ENCODE peak calls at places on chromosomes 6 and 20, in four cellular contexts. A, W, K and G are unnamed samples.

GRCh38 chr6:157215702-157216101 is 107.6 kb downstream of the TMEM242 start:
- DNase-seq in A (no peak), W (no peak), K (no peak), G (no peak)

GRCh38 chr20:973785-974194 is 28.3 kb downstream of the RSPO4 start:
- DNase-seq in A (no peak), W (peak), K (no peak), G (peak)

GRCh38 chr20:48433178-48433577 is 394.6 kb downstream of the PREX1 start:
- DNase-seq in A (no peak), W (no peak), K (no peak), G (no peak)

GRCh38 chr6:159002432-159003160 is 2.6 kb upstream of the RSPH3 start:
- DNase-seq in A (no peak), W (no peak), K (no peak), G (no peak)

GRCh38 chr6:22149501-22150490 is 147.0 kb downstream of the PRL start:
- DNase-seq in A (no peak), W (no peak), K (no peak), G (no peak)

GRCh38 chr20:33667245-33668086 is 723 bp downstream of the ACTL10 start:
- DNase-seq in A (peak), W (peak), K (no peak), G (no peak)

GRCh38 chr6:99614430-99615161 is 8.0 kb downstream of the PRDM13 start:
- DNase-seq in A (no peak), W (no peak), K (no peak), G (no peak)

GRCh38 chr6:34389034-34389433 is 3.4 kb downstream of the NUDT3 start:
- DNase-seq in A (no peak), W (no peak), K (no peak), G (no peak)

GRCh38 chr6:39053016-39053595 is 4.5 kb downstream of the GLP1R start:
- DNase-seq in A (no peak), W (no peak), K (no peak), G (no peak)

GRCh38 chr20:45069261-45069660 is 31.7 kb downstream of the KCNS1 start:
- DNase-seq in A (no peak), W (no peak), K (no peak), G (no peak)

GRCh38 chr20:43188861-43189613 is 669 bp downstream of the PTPRT start:
- DNase-seq in A (no peak), W (no peak), K (no peak), G (no peak)

GRCh38 chr6:42777126-42777822 is 4.6 kb upstream of the BICRAL start:
- DNase-seq in A (no peak), W (peak), K (no peak), G (no peak)

GRCh38 chr6:42778072-42778471 is 3.8 kb upstream of the BICRAL start:
- DNase-seq in A (no peak), W (no peak), K (no peak), G (no peak)

GRCh38 chr6:42781811-42782688 is at the start of gene BICRAL:
- DNase-seq in A (peak), W (peak), K (no peak), G (peak)

GRCh38 chr6:42781546-42781810 is 374 bp upstream of the BICRAL start:
- DNase-seq in A (no peak), W (no peak), K (no peak), G (no peak)

DNA sequence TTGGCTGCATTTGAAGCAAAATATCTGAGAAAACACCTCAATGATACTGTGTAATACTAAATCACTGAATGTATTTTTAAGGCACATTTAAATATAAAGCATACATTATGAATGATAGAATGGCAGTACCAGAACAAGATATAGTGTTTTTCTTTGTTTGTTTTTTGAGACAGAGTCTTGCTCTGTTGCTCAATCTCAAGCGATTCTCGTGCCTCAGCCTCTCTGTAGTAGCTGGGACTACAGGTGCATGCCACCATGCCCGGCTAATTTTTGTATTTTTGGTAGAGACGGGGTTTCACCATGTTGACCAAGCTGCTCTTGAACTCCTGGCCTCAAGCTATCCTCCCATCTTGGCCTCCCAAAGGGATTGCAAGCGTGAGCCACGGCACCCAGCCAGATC is 2.3 kb upstream of the BICRAL start:
- DNase-seq in A (no peak), W (no peak), K (no peak), G (no peak)
- TF ChIP-seq CTCF in A (no peak), W (no peak), K (no peak), G (no peak)

DNA sequence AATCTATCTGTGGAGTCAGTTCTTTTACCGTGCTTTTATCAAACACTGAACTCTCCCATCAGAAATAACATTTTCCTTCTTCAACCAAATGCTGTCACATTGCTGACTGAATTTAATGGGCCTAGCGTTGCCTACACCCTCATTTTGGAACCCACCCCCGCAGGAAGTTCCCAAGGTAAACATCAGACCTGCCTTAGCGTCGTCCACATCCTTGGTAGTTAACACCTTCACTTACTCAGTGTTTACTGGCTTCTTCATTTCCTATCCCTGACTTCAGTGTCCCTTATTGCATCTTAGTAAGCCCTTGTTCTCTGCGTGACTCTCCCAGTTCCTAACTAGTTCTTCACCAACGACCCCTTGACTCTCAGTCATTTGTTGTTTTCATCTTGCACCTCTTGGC is 491.4 kb upstream of the SOX4 start:
- DNase-seq in A (no peak), W (no peak), K (no peak), G (no peak)
- TF ChIP-seq CTCF in A (no peak), W (no peak), K (no peak), G (no peak)

GRCh38 chr20:18258126-18258860 is 30.0 kb upstream of the ZNF133 start:
- DNase-seq in A (no peak), W (no peak), K (no peak), G (no peak)
- TF ChIP-seq CTCF in A (no peak), W (no peak), K (no peak), G (no peak)

GRCh38 chr6:154510144-154510905 is at the start of gene CNKSR3:
- DNase-seq in A (peak), W (peak), K (peak), G (peak)
- TF ChIP-seq CTCF in A (peak), W (peak), K (no peak), G (no peak)

GRCh38 chr6:17842014-17842776 is 135.5 kb upstream of the NUP153 start:
- DNase-seq in A (no peak), W (no peak), K (no peak), G (no peak)
- TF ChIP-seq CTCF in A (no peak), W (no peak), K (no peak), G (no peak)

GRCh38 chr6:51854347-51854746 is 233.1 kb downstream of the PKHD1 start:
- DNase-seq in A (no peak), W (no peak), K (no peak), G (no peak)

GRCh38 chr6:51857134-51857533 is 230.3 kb downstream of the PKHD1 start:
- DNase-seq in A (no peak), W (no peak), K (no peak), G (no peak)

GRCh38 chr6:51856508-51856907 is 230.9 kb downstream of the PKHD1 start:
- DNase-seq in A (no peak), W (no peak), K (no peak), G (no peak)

GRCh38 chr6:51854876-51855275 is 232.5 kb downstream of the PKHD1 start:
- DNase-seq in A (no peak), W (no peak), K (no peak), G (no peak)

GRCh38 chr6:51855310-51856082 is 231.9 kb downstream of the PKHD1 start:
- DNase-seq in A (peak), W (peak), K (no peak), G (peak)
- TF ChIP-seq CTCF in A (peak), W (peak), K (peak), G (peak)

GRCh38 chr6:136952714-136953260 is 30.7 kb downstream of the SLC35D3 start:
- DNase-seq in A (no peak), W (no peak), K (no peak), G (no peak)

GRCh38 chr6:136958168-136958567 is 36.1 kb downstream of the SLC35D3 start:
- DNase-seq in A (no peak), W (no peak), K (no peak), G (no peak)

GRCh38 chr6:136955123-136955522 is 33.0 kb downstream of the SLC35D3 start:
- DNase-seq in A (no peak), W (no peak), K (no peak), G (no peak)

GRCh38 chr6:136959471-136959891 is 37.4 kb downstream of the SLC35D3 start:
- DNase-seq in A (peak), W (no peak), K (no peak), G (no peak)

GRCh38 chr6:136956590-136957573 is 34.8 kb downstream of the SLC35D3 start:
- DNase-seq in A (no peak), W (no peak), K (no peak), G (no peak)
- TF ChIP-seq CTCF in A (no peak), W (peak), K (no peak), G (no peak)

GRCh38 chr6:53529324-53530036 is 15.4 kb downstream of the GCLC start:
- DNase-seq in A (no peak), W (no peak), K (no peak), G (no peak)
- TF ChIP-seq CTCF in A (no peak), W (no peak), K (no peak), G (no peak)

GRCh38 chr20:21523895-21524294 is 10.0 kb upstream of the NKX2-2 start:
- DNase-seq in A (no peak), W (no peak), K (no peak), G (no peak)

GRCh38 chr20:21523398-21523868 is 9.6 kb upstream of the NKX2-2 start:
- DNase-seq in A (no peak), W (no peak), K (no peak), G (no peak)

GRCh38 chr20:21520702-21521595 is 7.1 kb upstream of the NKX2-2 start:
- DNase-seq in A (no peak), W (peak), K (no peak), G (no peak)

GRCh38 chr20:21522479-21523397 is 8.9 kb upstream of the NKX2-2 start:
- DNase-seq in A (no peak), W (no peak), K (no peak), G (no peak)

DNA sequence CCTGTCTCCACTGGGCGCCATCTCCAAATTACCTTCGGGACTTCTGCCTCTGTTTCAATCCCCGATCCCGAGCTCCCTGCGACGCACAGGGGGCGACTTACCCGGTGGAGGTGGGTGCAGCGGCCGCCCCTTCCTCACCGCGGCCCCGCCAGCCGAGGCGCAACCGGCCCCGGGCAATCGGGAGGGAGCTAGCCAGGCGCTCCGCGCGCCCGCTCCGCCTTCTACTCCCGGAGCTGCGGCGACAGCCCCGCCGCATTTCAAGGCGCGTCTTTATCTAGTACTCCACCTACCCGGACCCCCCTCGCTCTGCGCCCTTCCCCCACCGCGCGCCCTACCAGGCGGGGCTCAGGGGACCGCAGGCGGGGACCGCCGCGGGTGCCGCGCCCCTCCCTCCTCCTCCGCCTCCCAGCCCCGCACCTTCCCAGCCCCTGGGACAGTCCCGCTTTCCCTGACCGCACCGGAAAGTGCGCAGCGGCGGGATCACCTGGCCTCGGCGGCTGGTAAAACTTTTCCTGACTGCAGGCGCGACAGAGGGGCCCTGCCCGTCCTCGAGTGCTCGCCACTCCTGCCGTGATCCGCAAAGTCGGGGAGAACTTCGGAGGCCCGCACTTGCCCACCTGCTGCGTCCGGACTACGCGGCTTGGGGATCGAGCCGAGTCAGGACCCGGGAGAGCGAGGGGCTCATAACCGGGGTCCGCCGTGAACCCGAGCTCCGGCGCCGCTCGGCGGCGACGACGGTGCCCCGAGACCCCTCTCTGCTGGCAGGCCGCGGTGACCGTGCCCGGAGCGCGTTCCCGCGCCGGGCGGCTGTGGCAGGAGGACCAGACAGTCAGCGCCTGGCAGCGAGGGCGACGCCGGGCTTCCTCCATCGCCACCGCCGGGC is 8.0 kb upstream of the NKX2-2 start:
- DNase-seq in A (no peak), W (no peak), K (no peak), G (no peak)
- TF ChIP-seq CTCF in A (no peak), W (no peak), K (no peak), G (no peak)